ENCODE peak calls at places on chromosomes 5 and 9, in nine cellular contexts. L, M, I, R, P, Z, X, G and A are unnamed samples.

GRCh38 chr5:57539281-57539701 is 56.7 kb upstream of the ACTBL2 start:
- DNase-seq in L (no peak), M (no peak), I (no peak), R (no peak), P (no peak), Z (no peak), X (no peak), G (no peak), A (no peak)

GRCh38 chr5:136560111-136560510 is 194.8 kb upstream of the TRPC7 start:
- DNase-seq in L (no peak), M (no peak), I (no peak), R (no peak), P (no peak), Z (no peak), X (no peak), G (no peak), A (no peak)

GRCh38 chr9:18474778-18475177 is 825 bp downstream of the ADAMTSL1 start:
- DNase-seq in L (no peak), M (no peak), I (no peak), R (no peak), P (no peak), Z (no peak), X (no peak), G (no peak), A (no peak)

GRCh38 chr5:133321286-133321832 is 269.5 kb downstream of the HSPA4 start:
- DNase-seq in L (no peak), M (no peak), I (no peak), R (no peak), P (no peak), Z (no peak), X (no peak), G (no peak), A (no peak)

GRCh38 chr9:111825468-111826145 is 30.9 kb upstream of the SHOC1 start:
- DNase-seq in L (no peak), M (no peak), I (no peak), R (no peak), P (no peak), Z (no peak), X (no peak), G (no peak), A (no peak)

GRCh38 chr9:5205071-5205470 is 19.6 kb upstream of the INSL6 start:
- DNase-seq in L (no peak), M (no peak), I (no peak), R (no peak), P (peak), Z (no peak), X (no peak), G (no peak), A (no peak)

GRCh38 chr5:116766470-116766947 is 191.9 kb upstream of the SEMA6A start:
- DNase-seq in L (no peak), M (peak), I (peak), R (peak), P (peak), Z (no peak), X (peak), G (peak), A (no peak)

GRCh38 chr9:68851657-68852056 is 146.6 kb downstream of the PIP5K1B start:
- DNase-seq in L (no peak), M (no peak), I (no peak), R (no peak), P (peak), Z (no peak), X (no peak), G (no peak), A (peak)

GRCh38 chr5:36741138-36741537 is 134.7 kb downstream of the SLC1A3 start:
- DNase-seq in L (no peak), M (peak), I (no peak), R (no peak), P (no peak), Z (no peak), X (no peak), G (no peak), A (no peak)

GRCh38 chr5:67942451-67942830 is 273.1 kb upstream of the PIK3R1 start:
- DNase-seq in L (no peak), M (no peak), I (no peak), R (no peak), P (no peak), Z (no peak), X (no peak), G (no peak), A (no peak)

GRCh38 chr9:13013976-13014375 is 239.2 kb downstream of the LURAP1L start:
- DNase-seq in L (no peak), M (no peak), I (no peak), R (peak), P (peak), Z (no peak), X (no peak), G (no peak), A (no peak)

GRCh38 chr5:42718591-42718990 is 38.0 kb upstream of the CCDC152 start:
- DNase-seq in L (no peak), M (no peak), I (no peak), R (peak), P (peak), Z (no peak), X (no peak), G (no peak), A (no peak)

GRCh38 chr5:166330061-166330460 is 1961.4 kb upstream of the WWC1 start:
- DNase-seq in L (no peak), M (no peak), I (no peak), R (no peak), P (no peak), Z (no peak), X (no peak), G (no peak), A (no peak)

GRCh38 chr5:16776611-16777251 is 159.4 kb downstream of the MYO10 start:
- DNase-seq in L (no peak), M (peak), I (peak), R (no peak), P (no peak), Z (peak), X (no peak), G (no peak), A (no peak)

GRCh38 chr9:83583151-83584014 is 39.6 kb upstream of the IDNK start:
- DNase-seq in L (peak), M (peak), I (no peak), R (peak), P (peak), Z (peak), X (no peak), G (peak), A (peak)

GRCh38 chr5:59533730-59534108 is 359.8 kb downstream of the PDE4D start:
- DNase-seq in L (no peak), M (no peak), I (no peak), R (no peak), P (no peak), Z (no peak), X (no peak), G (no peak), A (no peak)

GRCh38 chr5:154118832-154119442 is 71.6 kb upstream of the GALNT10 start:
- DNase-seq in L (no peak), M (no peak), I (no peak), R (peak), P (peak), Z (no peak), X (no peak), G (no peak), A (no peak)

GRCh38 chr5:142404046-142404477 is 79.2 kb upstream of the SPRY4 start:
- DNase-seq in L (peak), M (no peak), I (no peak), R (no peak), P (no peak), Z (no peak), X (no peak), G (no peak), A (no peak)

GRCh38 chr9:105672711-105673234 is 10.5 kb downstream of the TAL2 start:
- DNase-seq in L (no peak), M (no peak), I (no peak), R (no peak), P (no peak), Z (no peak), X (no peak), G (no peak), A (no peak)

GRCh38 chr9:87184956-87185642 is 237.8 kb upstream of the GAS1 start:
- DNase-seq in L (no peak), M (no peak), I (no peak), R (no peak), P (peak), Z (no peak), X (no peak), G (no peak), A (no peak)

GRCh38 chr9:1639166-1639565 is 376.0 kb upstream of the SMARCA2 start:
- DNase-seq in L (no peak), M (no peak), I (no peak), R (no peak), P (no peak), Z (no peak), X (no peak), G (no peak), A (no peak)

GRCh38 chr5:41794478-41794877 is 75.7 kb downstream of the OXCT1 start:
- DNase-seq in L (peak), M (no peak), I (no peak), R (peak), P (peak), Z (no peak), X (no peak), G (no peak), A (no peak)

GRCh38 chr5:122753500-122753899 is 21.4 kb upstream of the SNX2 start:
- DNase-seq in L (no peak), M (no peak), I (no peak), R (no peak), P (no peak), Z (no peak), X (no peak), G (no peak), A (no peak)

GRCh38 chr5:133579766-133580165 is 32.6 kb downstream of the FSTL4 start:
- DNase-seq in L (no peak), M (no peak), I (no peak), R (no peak), P (no peak), Z (no peak), X (no peak), G (no peak), A (no peak)

GRCh38 chr9:93126151-93126781 is 7.8 kb downstream of the NINJ1 start:
- DNase-seq in L (no peak), M (no peak), I (no peak), R (no peak), P (no peak), Z (no peak), X (no peak), G (peak), A (peak)

GRCh38 chr9:112162644-112163413 is 12.3 kb downstream of the SUSD1 start:
- DNase-seq in L (no peak), M (no peak), I (no peak), R (no peak), P (peak), Z (no peak), X (no peak), G (no peak), A (no peak)

GRCh38 chr5:134136771-134137170 is 22.3 kb downstream of the TCF7 start:
- DNase-seq in L (no peak), M (peak), I (no peak), R (no peak), P (no peak), Z (no peak), X (no peak), G (peak), A (peak)

GRCh38 chr5:157108961-157109360 is at the start of gene HAVCR2:
- DNase-seq in L (no peak), M (peak), I (peak), R (no peak), P (peak), Z (no peak), X (no peak), G (no peak), A (peak)

GRCh38 chr5:68891718-68892117 is 202.1 kb upstream of the SLC30A5 start:
- DNase-seq in L (no peak), M (no peak), I (no peak), R (no peak), P (no peak), Z (no peak), X (no peak), G (no peak), A (no peak)

GRCh38 chr9:97109194-97109811 is 70.4 kb upstream of the CTSV start:
- DNase-seq in L (no peak), M (peak), I (peak), R (peak), P (peak), Z (no peak), X (peak), G (no peak), A (peak)

GRCh38 chr5:163347671-163348070 is 89.7 kb upstream of the CCNG1 start:
- DNase-seq in L (peak), M (peak), I (peak), R (peak), P (peak), Z (peak), X (peak), G (no peak), A (peak)

GRCh38 chr5:179901462-179901861 is 6.2 kb downstream of the TBC1D9B start:
- DNase-seq in L (no peak), M (no peak), I (no peak), R (no peak), P (no peak), Z (no peak), X (peak), G (no peak), A (no peak)

GRCh38 chr5:133552925-133553525 is 59.3 kb downstream of the FSTL4 start:
- DNase-seq in L (no peak), M (peak), I (no peak), R (no peak), P (peak), Z (peak), X (no peak), G (no peak), A (peak)

GRCh38 chr5:156515799-156516198 is 188.8 kb downstream of the SGCD start:
- DNase-seq in L (no peak), M (no peak), I (no peak), R (no peak), P (peak), Z (no peak), X (no peak), G (no peak), A (no peak)

GRCh38 chr9:80072406-80072805 is 500.6 kb downstream of the TLE4 start:
- DNase-seq in L (no peak), M (no peak), I (no peak), R (no peak), P (no peak), Z (no peak), X (no peak), G (no peak), A (no peak)

GRCh38 chr5:78610633-78611032 is 37.9 kb downstream of the LHFPL2 start:
- DNase-seq in L (no peak), M (no peak), I (no peak), R (no peak), P (no peak), Z (no peak), X (no peak), G (no peak), A (no peak)

GRCh38 chr5:144142030-144142825 is 28.2 kb downstream of the YIPF5 start:
- DNase-seq in L (no peak), M (no peak), I (no peak), R (no peak), P (peak), Z (no peak), X (no peak), G (no peak), A (no peak)

GRCh38 chr5:14671414-14671813 is 6.9 kb downstream of the OTULIN start:
- DNase-seq in L (no peak), M (no peak), I (no peak), R (no peak), P (peak), Z (no peak), X (no peak), G (no peak), A (no peak)